ENCODE peak calls at places on chromosomes 6 and 20, in six cellular contexts. A is epithelial cell of esophagus, D is fibroblast of lung, B is A549, G is left ventricle myocardium inferior, K is lung. W is an unnamed sample.

GRCh38 chr6:75934643-75935472 is 137.6 kb downstream of the IMPG1 start:
- DNase-seq in G (no peak), A (peak), K (peak), D (peak), B (peak), W (no peak)

GRCh38 chr6:90157441-90157840 is 139.2 kb downstream of the BACH2 start:
- DNase-seq in B (no peak), K (no peak), D (no peak), G (no peak), A (no peak), W (no peak)

GRCh38 chr6:30044630-30045029 is 16.4 kb upstream of the POLR1H start:
- DNase-seq in K (no peak), A (peak), G (no peak), B (no peak), D (peak), W (no peak)

GRCh38 chr6:52392944-52393343 is 27.2 kb upstream of the EFHC1 start:
- DNase-seq in G (no peak), A (peak), B (no peak), D (peak), K (no peak), W (no peak)

GRCh38 chr6:145214570-145214969 is 520.8 kb downstream of the EPM2A start:
- DNase-seq in K (no peak), A (peak), G (no peak), D (peak), B (peak), W (no peak)

GRCh38 chr6:52570291-52570700 is 6.6 kb downstream of the TRAM2 start:
- DNase-seq in K (peak), G (no peak), A (no peak), D (peak), B (no peak), W (no peak)

GRCh38 chr6:71645299-71645698 is 241.1 kb upstream of the RIMS1 start:
- DNase-seq in G (no peak), B (no peak), K (no peak), D (no peak), A (no peak), W (no peak)

GRCh38 chr20:17938889-17939619 is 29.5 kb downstream of the SNX5 start:
- DNase-seq in D (peak), G (peak), K (peak), A (peak), B (peak), W (no peak)

GRCh38 chr20:41617059-41617921 is 887 bp downstream of the CHD6 start:
- DNase-seq in A (peak), K (peak), G (peak), B (peak), D (peak), W (no peak)

GRCh38 chr20:14142171-14142570 is 146.9 kb downstream of the MACROD2 start:
- DNase-seq in G (no peak), D (peak), A (peak), B (peak), K (peak), W (no peak)
- TF ChIP-seq CTCF in G (peak), D (peak), A (peak), B (peak), K (no peak), W (peak)

GRCh38 chr6:24431045-24431451 is 28.3 kb downstream of the MRS2 start:
- DNase-seq in G (no peak), B (peak), D (peak), A (peak), K (no peak), W (no peak)
- TF ChIP-seq CTCF in G (peak), B (peak), D (peak), A (peak), K (peak), W (peak)

DNA sequence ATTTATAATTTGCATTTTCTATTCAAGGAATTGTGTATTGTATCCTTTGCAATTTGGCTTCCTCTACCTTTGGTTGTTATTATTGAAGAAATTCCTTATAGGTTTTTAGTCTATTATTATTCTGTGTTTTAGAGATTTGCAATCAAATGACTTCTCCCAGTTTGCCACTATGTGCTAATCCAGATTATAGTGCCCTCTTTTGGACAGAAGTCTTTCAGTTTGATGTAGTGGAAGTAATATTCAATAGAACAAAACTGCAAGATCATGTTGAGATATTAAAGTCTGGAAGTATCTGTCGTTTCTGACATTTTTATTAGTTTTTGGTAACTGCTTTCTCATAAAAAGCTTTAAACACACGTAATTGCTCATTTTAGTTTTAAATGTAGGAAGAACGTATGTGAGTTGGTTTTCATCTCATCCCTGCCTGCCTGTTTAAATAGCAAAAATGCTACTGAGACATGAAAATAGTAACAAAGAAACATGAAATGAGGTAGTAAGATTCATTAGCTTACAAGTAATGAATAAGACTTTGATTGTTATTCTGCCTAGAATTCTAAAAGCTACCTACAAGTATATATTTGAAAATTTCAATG is 72.8 kb downstream of the RTN4IP1 start:
- DNase-seq in D (peak), A (no peak), B (peak), G (no peak), K (no peak), W (no peak)
- TF ChIP-seq CTCF in D (peak), A (no peak), B (peak), G (peak), K (no peak), W (peak)

GRCh38 chr20:63295422-63295821 is 2.4 kb downstream of the COL20A1 start:
- DNase-seq in K (no peak), A (no peak), B (no peak), G (no peak), D (no peak), W (no peak)
- TF ChIP-seq CTCF in K (no peak), A (no peak), B (peak), G (no peak), D (no peak), W (peak)

DNA sequence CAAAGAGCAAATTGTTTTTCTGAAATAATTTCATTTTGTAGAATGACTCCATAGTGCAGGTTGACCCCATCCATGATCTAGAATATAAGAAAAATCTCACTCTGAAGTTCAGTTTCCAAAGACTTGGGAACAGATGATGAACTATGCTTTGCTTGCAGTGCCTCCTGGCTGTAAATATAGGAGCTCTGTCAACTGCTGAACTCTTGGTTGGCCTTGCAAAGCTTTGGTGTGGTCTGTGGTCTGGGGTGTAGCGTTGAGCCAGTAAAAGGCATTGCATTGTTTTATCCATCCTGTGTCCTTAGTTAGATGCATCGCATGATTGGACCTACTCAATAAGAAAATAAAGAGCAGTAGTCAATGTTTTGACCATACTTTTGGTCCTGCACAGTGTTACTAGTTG is 104.0 kb downstream of the PLCB4 start:
- DNase-seq in A (peak), K (no peak), G (no peak), D (peak), B (peak), W (no peak)
- TF ChIP-seq CTCF in A (no peak), K (no peak), G (peak), D (peak), B (no peak), W (peak)